ENCODE peak calls at places on chromosomes 11 and 22, in four cellular contexts. B, G, V and D are unnamed samples.
A peak's percentile ranks its signal among the peaks of the same experiment; 100 is the strongest.

GRCh38 chr22:41561788-41562187 is 978 bp downstream of the CSDC2 start:
- DNase-seq in B (no peak), G (no peak), V (no peak), D (no peak)

GRCh38 chr22:29219881-29220670 is 14.4 kb downstream of the EMID1 start:
- DNase-seq in G (no peak), B (no peak), V (no peak), D (no peak)

GRCh38 chr22:17774928-17775675 is 833 bp upstream of the BID start:
- DNase-seq in G (no peak), V (no peak), B (no peak), D (no peak)

GRCh38 chr11:116661056-116661455 is 111.7 kb downstream of the BUD13 start:
- DNase-seq in G (no peak), V (no peak), B (no peak), D (no peak)

GRCh38 chr11:66266378-66267038 is 1.9 kb upstream of the RAB1B start:
- DNase-seq in G (no peak), B (no peak), V (no peak), D (no peak)

GRCh38 chr11:134101292-134101691 is 32.4 kb downstream of the JAM3 start:
- DNase-seq in G (no peak), B (no peak), V (no peak), D (no peak)

GRCh38 chr22:31625661-31626426 is 36.2 kb downstream of the PISD start:
- DNase-seq in B (no peak), G (peak; percentile 63), V (no peak), D (no peak)

GRCh38 chr22:21446827-21447690 is 20.1 kb upstream of the TMEM191C start:
- DNase-seq in G (no peak), V (no peak), B (no peak), D (no peak)

GRCh38 chr11:74000307-74000630 is 8.6 kb downstream of the UCP3 start:
- DNase-seq in B (no peak), V (no peak), G (no peak), D (no peak)

GRCh38 chr11:86916330-86916729 is 38.9 kb downstream of the FZD4 start:
- DNase-seq in V (no peak), B (no peak), G (no peak), D (no peak)

GRCh38 chr11:33242575-33242974 is 14.6 kb upstream of the HIPK3 start:
- DNase-seq in G (no peak), B (no peak), V (no peak), D (no peak)

GRCh38 chr22:27378343-27378800 is 423.2 kb downstream of the MN1 start:
- DNase-seq in V (no peak), B (no peak), G (no peak), D (no peak)

GRCh38 chr11:78227906-78228305 is 39.2 kb downstream of the USP35 start:
- DNase-seq in V (no peak), G (no peak), B (no peak), D (no peak)

GRCh38 chr11:128624269-128625170 is 37.2 kb upstream of the ETS1 start:
- DNase-seq in B (peak; percentile 62), V (peak; percentile 70), G (no peak), D (peak; percentile 75)

GRCh38 chr11:10298342-10298741 is 4.3 kb upstream of the SBF2 start:
- DNase-seq in G (no peak), B (peak; percentile 66), V (peak; percentile 36), D (peak; percentile 62)

GRCh38 chr11:131499199-131499598 is 128.8 kb downstream of the NTM start:
- DNase-seq in V (no peak), G (no peak), B (no peak), D (no peak)

GRCh38 chr22:47309476-47309875 is 547.0 kb downstream of the TBC1D22A start:
- DNase-seq in B (no peak), G (no peak), V (no peak), D (no peak)

GRCh38 chr11:2730323-2731284 is 30.8 kb upstream of the KCNQ1OT1 start:
- DNase-seq in V (no peak), B (no peak), G (no peak), D (no peak)

GRCh38 chr11:73931039-73931645 is 19.7 kb upstream of the DNAJB13 start:
- DNase-seq in V (no peak), B (no peak), G (peak; percentile 72), D (no peak)

GRCh38 chr11:126917531-126918204 is 82.9 kb downstream of the KIRREL3 start:
- DNase-seq in G (no peak), B (peak; percentile 4), V (no peak), D (no peak)

GRCh38 chr11:122791836-122792235 is 46.5 kb upstream of the CRTAM start:
- DNase-seq in B (no peak), V (no peak), G (no peak), D (no peak)

GRCh38 chr22:30650508-30651116 is 15.0 kb downstream of the SLC35E4 start:
- DNase-seq in V (no peak), B (no peak), G (no peak), D (no peak)

GRCh38 chr11:47236482-47236881 is 12.1 kb downstream of the ACP2 start:
- DNase-seq in B (no peak), V (peak; percentile 18), G (no peak), D (no peak)

GRCh38 chr11:17351510-17352176 is at the start of gene NCR3LG1:
- DNase-seq in V (peak; percentile 51), G (peak; percentile 24), B (peak; percentile 68), D (peak; percentile 62)

GRCh38 chr11:73188301-73188700 is 29.8 kb upstream of the P2RY2 start:
- DNase-seq in V (no peak), B (no peak), G (no peak), D (no peak)